ENCODE peak calls at places on chromosomes 6 and 20, in four cellular contexts. One of them, this sample, is unnamed.

GRCh38 chr6:53410508-53411258 is 61.9 kb upstream of the ELOVL5 start:
- DNase-seq in GM12878: peak; percentile 37
- DNase-seq in HEK293T: peak; percentile 32
- DNase-seq in HepG2: peak; percentile 56
- DNase-seq in this sample: peak; percentile 34

GRCh38 chr6:155227076-155227475 is 36.7 kb upstream of the CLDN20 start:
- DNase-seq in GM12878: no peak
- DNase-seq in HepG2: no peak
- DNase-seq in HEK293T: no peak
- DNase-seq in this sample: no peak

GRCh38 chr20:34712525-34713192 is 8.5 kb downstream of the TP53INP2 start:
- DNase-seq in HepG2: peak; percentile 92
- DNase-seq in GM12878: no peak
- DNase-seq in HEK293T: no peak
- DNase-seq in this sample: no peak

GRCh38 chr6:100392423-100392822 is 72.3 kb downstream of the SIM1 start:
- DNase-seq in HEK293T: no peak
- DNase-seq in HepG2: no peak
- DNase-seq in GM12878: no peak
- DNase-seq in this sample: no peak

GRCh38 chr6:43793875-43794242 is 23.8 kb downstream of the VEGFA start:
- DNase-seq in HEK293T: no peak
- DNase-seq in HepG2: no peak
- DNase-seq in GM12878: no peak
- DNase-seq in this sample: no peak

GRCh38 chr20:12028771-12029170 is 111.1 kb downstream of the BTBD3 start:
- DNase-seq in HepG2: no peak
- DNase-seq in GM12878: no peak
- DNase-seq in HEK293T: no peak
- DNase-seq in this sample: no peak

GRCh38 chr6:42292002-42292735 is 74.5 kb upstream of the MRPS10 start:
- DNase-seq in HepG2: no peak
- DNase-seq in GM12878: no peak
- DNase-seq in HEK293T: no peak
- DNase-seq in this sample: no peak

GRCh38 chr6:113616875-113617274 is 240.3 kb upstream of the MARCKS start:
- DNase-seq in GM12878: no peak
- DNase-seq in HEK293T: no peak
- DNase-seq in HepG2: no peak
- DNase-seq in this sample: no peak

GRCh38 chr20:59145926-59146800 is 17.5 kb upstream of the ZNF831 start:
- DNase-seq in HepG2: no peak
- DNase-seq in HEK293T: no peak
- DNase-seq in GM12878: no peak
- DNase-seq in this sample: no peak

GRCh38 chr6:127582777-127583462 is 5.9 kb downstream of the C6orf58 start:
- DNase-seq in GM12878: no peak
- DNase-seq in HepG2: peak; percentile 6
- DNase-seq in HEK293T: no peak
- DNase-seq in this sample: no peak

GRCh38 chr6:44489912-44490604 is 102.6 kb downstream of the CDC5L start:
- DNase-seq in HepG2: no peak
- DNase-seq in GM12878: no peak
- DNase-seq in HEK293T: no peak
- DNase-seq in this sample: no peak

GRCh38 chr20:63470410-63470809 is 2.0 kb downstream of the KCNQ2 start:
- DNase-seq in GM12878: no peak
- DNase-seq in HEK293T: no peak
- DNase-seq in HepG2: no peak
- DNase-seq in this sample: no peak

GRCh38 chr6:90284745-90285481 is 11.7 kb downstream of the BACH2 start:
- DNase-seq in GM12878: peak; percentile 76
- DNase-seq in HepG2: no peak
- DNase-seq in HEK293T: peak; percentile 17
- DNase-seq in this sample: no peak

GRCh38 chr20:7348253-7348652 is 580.8 kb downstream of the BMP2 start:
- DNase-seq in HepG2: no peak
- DNase-seq in GM12878: no peak
- DNase-seq in HEK293T: no peak
- DNase-seq in this sample: no peak

GRCh38 chr6:158605266-158605878 is 39.2 kb downstream of the DYNLT1 start:
- DNase-seq in HepG2: peak; percentile 72
- DNase-seq in HEK293T: peak; percentile 84
- DNase-seq in GM12878: peak; percentile 36
- DNase-seq in this sample: peak; percentile 68

GRCh38 chr6:69622230-69622629 is 174.6 kb downstream of the LMBRD1 start:
- DNase-seq in HepG2: no peak
- DNase-seq in GM12878: no peak
- DNase-seq in HEK293T: no peak
- DNase-seq in this sample: no peak

GRCh38 chr6:87396595-87397392 is 11.0 kb upstream of the CFAP206 start:
- DNase-seq in HEK293T: no peak
- DNase-seq in HepG2: no peak
- DNase-seq in GM12878: no peak
- DNase-seq in this sample: no peak

GRCh38 chr6:31572041-31572911 is at the start of gene LTA:
- DNase-seq in GM12878: no peak
- DNase-seq in HEK293T: no peak
- DNase-seq in HepG2: no peak
- DNase-seq in this sample: no peak

GRCh38 chr20:7859371-7859802 is 80.9 kb downstream of the HAO1 start:
- DNase-seq in GM12878: peak; percentile 8
- DNase-seq in HEK293T: peak; percentile 21
- DNase-seq in HepG2: peak; percentile 47
- DNase-seq in this sample: peak; percentile 5

GRCh38 chr6:82775361-82775760 is 290.3 kb downstream of the UBE3D start:
- DNase-seq in HepG2: no peak
- DNase-seq in HEK293T: no peak
- DNase-seq in GM12878: no peak
- DNase-seq in this sample: no peak

GRCh38 chr20:44958276-44958675 is 1.9 kb downstream of the TOMM34 start:
- DNase-seq in HepG2: no peak
- DNase-seq in GM12878: no peak
- DNase-seq in HEK293T: no peak
- DNase-seq in this sample: no peak

GRCh38 chr6:43757966-43758616 is 11.9 kb upstream of the VEGFA start:
- DNase-seq in HepG2: no peak
- DNase-seq in GM12878: no peak
- DNase-seq in HEK293T: no peak
- DNase-seq in this sample: no peak

GRCh38 chr6:79335133-79335674 is 100.7 kb upstream of the HMGN3 start:
- DNase-seq in HEK293T: no peak
- DNase-seq in HepG2: no peak
- DNase-seq in GM12878: peak; percentile 85
- DNase-seq in this sample: no peak

GRCh38 chr20:18404172-18404571 is 62.7 kb downstream of the DZANK1 start:
- DNase-seq in HEK293T: no peak
- DNase-seq in HepG2: no peak
- DNase-seq in GM12878: no peak
- DNase-seq in this sample: no peak

GRCh38 chr6:109718991-109719390 is 27.9 kb downstream of the FIG4 start:
- DNase-seq in HEK293T: no peak
- DNase-seq in HepG2: no peak
- DNase-seq in GM12878: no peak
- DNase-seq in this sample: no peak

GRCh38 chr20:56916345-56916622 is 287.2 kb downstream of the TFAP2C start:
- DNase-seq in GM12878: no peak
- DNase-seq in HepG2: no peak
- DNase-seq in HEK293T: no peak
- DNase-seq in this sample: no peak

GRCh38 chr20:50625986-50626677 is 65.2 kb downstream of the RIPOR3 start:
- DNase-seq in GM12878: no peak
- DNase-seq in HepG2: peak; percentile 75
- DNase-seq in HEK293T: peak; percentile 71
- DNase-seq in this sample: peak; percentile 72

GRCh38 chr6:20153194-20153593 is 59.1 kb downstream of the MBOAT1 start:
- DNase-seq in HepG2: no peak
- DNase-seq in GM12878: no peak
- DNase-seq in HEK293T: no peak
- DNase-seq in this sample: no peak

GRCh38 chr20:40843251-40843650 is 154.2 kb upstream of the MAFB start:
- DNase-seq in GM12878: no peak
- DNase-seq in HEK293T: no peak
- DNase-seq in HepG2: no peak
- DNase-seq in this sample: no peak

GRCh38 chr6:129686941-129687627 is 22.9 kb downstream of the ARHGAP18 start:
- DNase-seq in GM12878: peak; percentile 76
- DNase-seq in HepG2: no peak
- DNase-seq in HEK293T: no peak
- DNase-seq in this sample: no peak

GRCh38 chr6:54335871-54336270 is 27.6 kb downstream of the TINAG start:
- DNase-seq in HEK293T: no peak
- DNase-seq in HepG2: peak; percentile 1
- DNase-seq in GM12878: no peak
- DNase-seq in this sample: no peak

GRCh38 chr6:1381397-1382330 is 7.7 kb upstream of the FOXF2 start:
- DNase-seq in HepG2: no peak
- DNase-seq in GM12878: no peak
- DNase-seq in HEK293T: peak; percentile 76
- DNase-seq in this sample: peak; percentile 84

GRCh38 chr20:2151805-2152727 is 50.4 kb downstream of the STK35 start:
- DNase-seq in HEK293T: no peak
- DNase-seq in GM12878: no peak
- DNase-seq in HepG2: no peak
- DNase-seq in this sample: no peak

GRCh38 chr6:10278786-10279185 is 136.1 kb downstream of the TFAP2A start:
- DNase-seq in GM12878: no peak
- DNase-seq in HepG2: no peak
- DNase-seq in HEK293T: no peak
- DNase-seq in this sample: no peak

GRCh38 chr6:6314601-6315000 is 5.9 kb downstream of the F13A1 start:
- DNase-seq in GM12878: no peak
- DNase-seq in HEK293T: no peak
- DNase-seq in HepG2: no peak
- DNase-seq in this sample: no peak

GRCh38 chr20:63258826-63259225 is 4.6 kb upstream of the NKAIN4 start:
- DNase-seq in GM12878: no peak
- DNase-seq in HepG2: no peak
- DNase-seq in HEK293T: no peak
- DNase-seq in this sample: no peak

GRCh38 chr6:135182120-135182992 is 1.2 kb downstream of the MYB start:
- DNase-seq in HEK293T: peak; percentile 30
- DNase-seq in HepG2: no peak
- DNase-seq in GM12878: no peak
- DNase-seq in this sample: peak; percentile 71

GRCh38 chr20:42792052-42792451 is 397.7 kb downstream of the PTPRT start:
- DNase-seq in GM12878: no peak
- DNase-seq in HEK293T: no peak
- DNase-seq in HepG2: no peak
- DNase-seq in this sample: no peak
- TF ChIP-seq TARDBP in GM12878: no peak
- TF ChIP-seq TARDBP in HEK293T: no peak
- TF ChIP-seq TARDBP in HepG2: no peak
- TF ChIP-seq TARDBP in this sample: no peak

GRCh38 chr20:25534845-25535244 is 50.5 kb downstream of the NINL start:
- DNase-seq in HEK293T: no peak
- DNase-seq in GM12878: no peak
- DNase-seq in HepG2: no peak
- DNase-seq in this sample: no peak
- TF ChIP-seq TARDBP in HEK293T: no peak
- TF ChIP-seq TARDBP in GM12878: no peak
- TF ChIP-seq TARDBP in HepG2: no peak
- TF ChIP-seq TARDBP in this sample: no peak

GRCh38 chr6:104483225-104483834 is 376.4 kb downstream of the HACE1 start:
- DNase-seq in HepG2: peak; percentile 7
- DNase-seq in HEK293T: no peak
- DNase-seq in GM12878: no peak
- DNase-seq in this sample: peak; percentile 6

GRCh38 chr6:104473021-104473429 is 386.7 kb downstream of the HACE1 start:
- DNase-seq in HepG2: no peak
- DNase-seq in HEK293T: no peak
- DNase-seq in GM12878: no peak
- DNase-seq in this sample: no peak

GRCh38 chr6:104472245-104472644 is 387.5 kb downstream of the HACE1 start:
- DNase-seq in HepG2: no peak
- DNase-seq in GM12878: no peak
- DNase-seq in HEK293T: no peak
- DNase-seq in this sample: no peak

DNA sequence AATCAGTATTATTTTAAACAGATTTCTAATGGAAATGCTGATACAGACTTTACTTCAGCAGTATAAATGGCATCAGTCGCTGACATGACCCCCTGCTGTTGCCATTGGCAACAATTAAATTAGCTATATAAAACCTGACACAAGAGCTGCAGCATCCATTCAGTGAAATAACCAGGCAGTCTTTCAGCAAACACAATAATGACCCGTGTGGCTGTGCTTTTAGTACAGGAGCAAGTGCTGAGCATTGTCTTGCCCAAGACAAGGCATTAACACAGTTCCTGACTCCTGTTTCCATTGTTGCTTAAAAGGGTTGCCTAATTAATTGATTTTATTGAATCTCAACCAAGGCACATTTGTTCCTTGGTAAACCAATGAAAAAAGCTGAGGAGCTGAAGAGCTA is 382.1 kb downstream of the HACE1 start:
- DNase-seq in HepG2: no peak
- DNase-seq in HEK293T: no peak
- DNase-seq in GM12878: no peak
- DNase-seq in this sample: no peak
- TF ChIP-seq TARDBP in HepG2: no peak
- TF ChIP-seq TARDBP in HEK293T: no peak
- TF ChIP-seq TARDBP in GM12878: no peak
- TF ChIP-seq TARDBP in this sample: no peak

GRCh38 chr6:70676821-70677220 is 9.1 kb downstream of the SMAP1 start:
- DNase-seq in HEK293T: no peak
- DNase-seq in HepG2: no peak
- DNase-seq in GM12878: no peak
- DNase-seq in this sample: no peak
- TF ChIP-seq TARDBP in HEK293T: no peak
- TF ChIP-seq TARDBP in HepG2: no peak
- TF ChIP-seq TARDBP in GM12878: no peak
- TF ChIP-seq TARDBP in this sample: no peak

GRCh38 chr20:46955601-46956556 is 61.2 kb downstream of the EYA2 start:
- DNase-seq in GM12878: no peak
- DNase-seq in HepG2: no peak
- DNase-seq in HEK293T: no peak
- DNase-seq in this sample: no peak
- TF ChIP-seq TARDBP in GM12878: no peak
- TF ChIP-seq TARDBP in HepG2: no peak
- TF ChIP-seq TARDBP in HEK293T: no peak
- TF ChIP-seq TARDBP in this sample: no peak